ENCODE peak calls at places on chromosomes 1 and 21, in ten cellular contexts. C is stimulated activated CD8-positive, alpha-beta memory T cell treated with anti-CD3 and anti-CD28 coated beads, Interleukin-2, amount 100 ng/mL, for 48 hours; G is uterus; X is OCI-M1; F is kidney glomerular epithelial cell; E is stimulated activated CD4-positive, alpha-beta T cell treated with anti-CD3 and anti-CD28 coated beads, Interleukin-2, amount 100 ng/mL, for 48 hours; K is left cardiac atrium; L is left lung; N is NCI-H526; A is tibial artery. M is an unnamed sample.

GRCh38 chr1:112558634-112559033 is 49.9 kb downstream of the WNT2B start:
- DNase-seq in C (no peak), G (no peak), X (no peak), F (no peak), E (no peak), K (no peak), L (no peak), N (no peak), A (no peak), M (no peak)

GRCh38 chr1:162404550-162405160 is 7.3 kb downstream of the SH2D1B start:
- DNase-seq in C (no peak), G (no peak), X (no peak), F (no peak), E (no peak), K (no peak), L (no peak), N (no peak), A (no peak), M (no peak)

GRCh38 chr21:46498335-46499050 is 39.8 kb downstream of the DIP2A start:
- DNase-seq in C (no peak), G (no peak), X (no peak), F (no peak), E (no peak), K (no peak), L (no peak), N (no peak), A (no peak), M (no peak)

GRCh38 chr1:246791303-246791918 is 67.2 kb downstream of the SCCPDH start:
- DNase-seq in C (no peak), G (no peak), X (no peak), F (no peak), E (no peak), K (no peak), L (no peak), N (no peak), A (no peak), M (no peak)

GRCh38 chr21:42671778-42672593 is 18.6 kb downstream of the PDE9A start:
- DNase-seq in C (no peak), G (no peak), X (no peak), F (no peak), E (no peak), K (no peak), L (peak), N (no peak), A (no peak), M (no peak)

GRCh38 chr1:161827786-161828185 is 61.7 kb downstream of the ATF6 start:
- DNase-seq in C (no peak), G (no peak), X (no peak), F (no peak), E (no peak), K (no peak), L (no peak), N (no peak), A (no peak), M (no peak)

GRCh38 chr1:97423397-97423796 is 497.4 kb downstream of the DPYD start:
- DNase-seq in C (no peak), G (no peak), X (no peak), F (no peak), E (no peak), K (no peak), L (no peak), N (no peak), A (no peak), M (no peak)

GRCh38 chr1:76154213-76154956 is 79.8 kb downstream of the ST6GALNAC3 start:
- DNase-seq in C (peak), G (peak), X (peak), F (peak), E (peak), K (peak), L (peak), N (peak), A (peak), M (peak)

GRCh38 chr1:156659672-156659993 is 17.6 kb downstream of the NES start:
- DNase-seq in C (no peak), G (no peak), X (no peak), F (no peak), E (no peak), K (no peak), L (no peak), N (no peak), A (no peak), M (no peak)

GRCh38 chr1:1393428-1393827 is 5.7 kb downstream of the CCNL2 start:
- DNase-seq in C (no peak), G (no peak), X (no peak), F (no peak), E (no peak), K (no peak), L (peak), N (no peak), A (no peak), M (no peak)

GRCh38 chr1:18950415-18951026 is 6.0 kb downstream of the IFFO2 start:
- DNase-seq in C (no peak), G (no peak), X (no peak), F (no peak), E (no peak), K (peak), L (no peak), N (no peak), A (peak), M (no peak)

GRCh38 chr1:209168204-209168603 is 415.3 kb upstream of the CAMK1G start:
- DNase-seq in C (no peak), G (no peak), X (no peak), F (no peak), E (no peak), K (no peak), L (no peak), N (no peak), A (no peak), M (no peak)

GRCh38 chr1:41599912-41600311 is 115.4 kb upstream of the EDN2 start:
- DNase-seq in C (no peak), G (no peak), X (no peak), F (no peak), E (no peak), K (no peak), L (no peak), N (no peak), A (no peak), M (no peak)

GRCh38 chr1:6030144-6030543 is 15.5 kb upstream of the KCNAB2 start:
- DNase-seq in C (no peak), G (no peak), X (no peak), F (no peak), E (no peak), K (no peak), L (peak), N (no peak), A (no peak), M (no peak)

GRCh38 chr1:24714859-24715520 is 30.3 kb upstream of the CLIC4 start:
- DNase-seq in C (no peak), G (no peak), X (no peak), F (no peak), E (peak), K (no peak), L (no peak), N (no peak), A (no peak), M (no peak)

GRCh38 chr1:84020151-84020550 is 21.2 kb upstream of the TTLL7 start:
- DNase-seq in C (no peak), G (no peak), X (peak), F (no peak), E (no peak), K (no peak), L (no peak), N (no peak), A (no peak), M (peak)

GRCh38 chr1:93328809-93329477 is 16.8 kb upstream of the DR1 start:
- DNase-seq in C (no peak), G (no peak), X (no peak), F (no peak), E (no peak), K (no peak), L (no peak), N (no peak), A (no peak), M (no peak)

GRCh38 chr1:13617108-13617507 is 33.5 kb downstream of the PDPN start:
- DNase-seq in C (no peak), G (peak), X (no peak), F (no peak), E (no peak), K (no peak), L (no peak), N (no peak), A (no peak), M (no peak)

GRCh38 chr1:36083635-36084501 is at the start of gene TEKT2:
- DNase-seq in C (no peak), G (no peak), X (no peak), F (no peak), E (no peak), K (no peak), L (peak), N (peak), A (no peak), M (peak)

GRCh38 chr1:240691521-240692338 is 79.8 kb upstream of the GREM2 start:
- DNase-seq in C (no peak), G (peak), X (peak), F (peak), E (no peak), K (no peak), L (no peak), N (no peak), A (peak), M (peak)

GRCh38 chr21:17343055-17343454 is 169.8 kb upstream of the CXADR start:
- DNase-seq in C (no peak), G (no peak), X (peak), F (no peak), E (no peak), K (no peak), L (no peak), N (no peak), A (no peak), M (no peak)

GRCh38 chr1:2541619-2542246 is 11.7 kb upstream of the HES5 start:
- DNase-seq in C (no peak), G (no peak), X (peak), F (no peak), E (no peak), K (peak), L (no peak), N (no peak), A (no peak), M (no peak)

GRCh38 chr1:2474933-2475371 is 1.1 kb upstream of the PLCH2 start:
- DNase-seq in C (no peak), G (peak), X (peak), F (peak), E (no peak), K (peak), L (no peak), N (no peak), A (no peak), M (no peak)

GRCh38 chr1:204232530-204232929 is 18.7 kb upstream of the GOLT1A start:
- DNase-seq in C (no peak), G (no peak), X (no peak), F (no peak), E (no peak), K (no peak), L (no peak), N (no peak), A (no peak), M (no peak)

M was measured in progenitor cell of endocrine pancreas.